ENCODE peak calls at places on chromosomes 1 and 21, in six cellular contexts. I, M, F, Y, W and J are unnamed samples.

GRCh38 chr1:212062832-212063438 is 27.4 kb downstream of the DTL start:
- DNase-seq in W (peak; percentile 64), I (peak; percentile 20), F (no peak), M (no peak), Y (peak; percentile 73), J (peak; percentile 52)

GRCh38 chr1:179228783-179229213 is 679 bp downstream of the ABL2 start:
- DNase-seq in F (peak; percentile 64), W (peak; percentile 31), I (no peak), M (peak; percentile 69), Y (peak; percentile 6), J (peak; percentile 35)

GRCh38 chr1:119674835-119675289 is 26.8 kb upstream of the ZNF697 start:
- DNase-seq in W (peak; percentile 57), I (peak; percentile 73), Y (peak; percentile 90), M (no peak), F (peak; percentile 50), J (peak; percentile 93)

GRCh38 chr1:37739222-37739621 is 25.7 kb downstream of the EPHA10 start:
- DNase-seq in M (no peak), W (no peak), Y (peak; percentile 96), F (peak; percentile 21), I (no peak), J (peak; percentile 78)

GRCh38 chr1:24878775-24879742 is 51.0 kb downstream of the RUNX3 start:
- DNase-seq in W (peak; percentile 50), M (no peak), I (peak; percentile 8), Y (peak; percentile 49), F (no peak), J (peak; percentile 65)

GRCh38 chr1:157596384-157596783 is 1.5 kb downstream of the FCRL4 start:
- DNase-seq in F (no peak), M (no peak), Y (no peak), W (no peak), I (no peak), J (no peak)

GRCh38 chr1:217393901-217394300 is 237.0 kb downstream of the GPATCH2 start:
- DNase-seq in W (no peak), M (no peak), Y (peak; percentile 52), I (no peak), F (no peak), J (no peak)

GRCh38 chr1:80776286-80776685 is 1024.4 kb upstream of the ADGRL2 start:
- DNase-seq in I (no peak), M (no peak), W (no peak), F (no peak), Y (no peak), J (no peak)

GRCh38 chr1:226953175-226953800 is 13.2 kb downstream of the COQ8A start:
- DNase-seq in Y (no peak), M (no peak), I (no peak), F (no peak), W (no peak), J (no peak)

GRCh38 chr21:21714396-21714795 is 716.2 kb downstream of the NCAM2 start:
- DNase-seq in I (peak; percentile 92), M (no peak), F (no peak), Y (peak; percentile 5), W (peak; percentile 90), J (peak; percentile 82)

GRCh38 chr1:28249013-28249870 is 10.1 kb upstream of the SESN2 start:
- DNase-seq in W (no peak), F (peak; percentile 46), M (no peak), I (no peak), Y (peak; percentile 88), J (peak; percentile 77)

GRCh38 chr1:94895518-94895917 is 31.4 kb downstream of the CNN3 start:
- DNase-seq in M (no peak), I (no peak), Y (no peak), F (no peak), W (no peak), J (no peak)

GRCh38 chr1:219759095-219759494 is 146.2 kb upstream of the ZC3H11B start:
- DNase-seq in F (no peak), Y (no peak), W (no peak), I (no peak), M (no peak), J (no peak)

GRCh38 chr1:156657161-156657970 is 15.4 kb downstream of the BCAN start:
- DNase-seq in F (peak; percentile 83), M (peak; percentile 88), W (peak; percentile 57), Y (peak; percentile 87), I (no peak), J (peak; percentile 54)

GRCh38 chr21:39756285-39756684 is 11.3 kb downstream of the IGSF5 start:
- DNase-seq in F (no peak), I (no peak), W (no peak), M (no peak), Y (no peak), J (no peak)

GRCh38 chr1:157968503-157968902 is 24.9 kb upstream of the KIRREL1 start:
- DNase-seq in Y (peak; percentile 81), F (no peak), W (peak; percentile 98), M (no peak), I (peak; percentile 78), J (peak; percentile 95)

GRCh38 chr21:33401617-33401967 is 1.6 kb upstream of the IFNGR2 start:
- DNase-seq in Y (peak; percentile 36), I (no peak), F (no peak), M (no peak), W (no peak), J (peak; percentile 94)

GRCh38 chr1:24114753-24115152 is 2.8 kb upstream of the MYOM3 start:
- DNase-seq in M (no peak), F (no peak), Y (no peak), I (no peak), W (no peak), J (no peak)

GRCh38 chr1:165632491-165632890 is 1.5 kb downstream of the MGST3 start:
- DNase-seq in F (no peak), Y (no peak), W (no peak), I (no peak), M (no peak), J (no peak)